ENCODE peak calls at places on chromosomes 4 and X, in seven cellular contexts. R is HepG2, W is HCT116, M is Panc1, K is H1, J is GM12878, D is K562. V is an unnamed sample.
A peak's percentile ranks its signal among the peaks of the same experiment; 100 is the strongest.

GRCh38 chr4:183220246-183220645 is 99.8 kb downstream of the CLDN22 start:
- DNase-seq in W (no peak), M (no peak), J (no peak), K (no peak), R (no peak), D (no peak), V (no peak)

GRCh38 chr4:22052076-22052475 is 103.5 kb upstream of the KCNIP4 start:
- DNase-seq in W (no peak), R (no peak), D (no peak), M (no peak), J (no peak), K (no peak), V (no peak)

GRCh38 chr4:133147365-133147821 is 1.7 kb upstream of the PCDH10 start:
- DNase-seq in R (no peak), M (no peak), J (no peak), W (no peak), K (no peak), D (no peak), V (no peak)

GRCh38 chr4:41505161-41505653 is 32.8 kb upstream of the LIMCH1 start:
- DNase-seq in D (no peak), W (no peak), K (no peak), M (no peak), R (no peak), J (no peak), V (peak; percentile 67)

GRCh38 chr4:81756973-81757372 is 285.3 kb upstream of the RASGEF1B start:
- DNase-seq in K (no peak), J (peak; percentile 8), W (no peak), R (no peak), D (peak; percentile 23), M (no peak), V (no peak)

GRCh38 chr4:156303708-156304107 is 350.0 kb upstream of the CTSO start:
- DNase-seq in M (no peak), K (no peak), W (no peak), D (no peak), R (no peak), J (no peak), V (no peak)

GRCh38 chrX:68307767-68308166 is 125.5 kb downstream of the OPHN1 start:
- DNase-seq in R (no peak), W (peak; percentile 12), D (no peak), J (no peak), M (no peak), K (no peak), V (no peak)

GRCh38 chrX:15530318-15530717 is 29.7 kb downstream of the BMX start:
- DNase-seq in D (peak; percentile 84), R (no peak), W (no peak), J (no peak), K (no peak), M (no peak), V (no peak)

GRCh38 chrX:1244164-1245076 is 24.2 kb upstream of the CSF2RA start:
- DNase-seq in W (no peak), D (peak; percentile 5), J (no peak), K (no peak), R (no peak), M (no peak), V (no peak)

GRCh38 chr4:2789801-2790582 is 2.9 kb upstream of the SH3BP2 start:
- DNase-seq in J (no peak), D (no peak), M (no peak), R (no peak), W (no peak), K (no peak), V (peak; percentile 41)

GRCh38 chrX:131763674-131764073 is 219.8 kb downstream of the OR13H1 start:
- DNase-seq in D (no peak), K (no peak), J (peak; percentile 95), R (no peak), W (no peak), M (peak; percentile 87), V (peak; percentile 29)

GRCh38 chr4:30642520-30642919 is 77.6 kb upstream of the PCDH7 start:
- DNase-seq in R (no peak), J (no peak), W (peak; percentile 18), K (no peak), M (no peak), D (no peak), V (no peak)

GRCh38 chr4:139489638-139490037 is 35.7 kb downstream of the RAB33B start:
- DNase-seq in W (no peak), D (no peak), M (no peak), K (no peak), J (no peak), R (no peak), V (no peak)

GRCh38 chr4:139488442-139488841 is 34.5 kb downstream of the RAB33B start:
- DNase-seq in D (no peak), R (no peak), J (no peak), K (no peak), W (no peak), M (no peak), V (no peak)

GRCh38 chr4:139493176-139493575 is 39.3 kb downstream of the RAB33B start:
- DNase-seq in J (no peak), W (no peak), D (no peak), R (no peak), M (no peak), K (no peak), V (no peak)

DNA sequence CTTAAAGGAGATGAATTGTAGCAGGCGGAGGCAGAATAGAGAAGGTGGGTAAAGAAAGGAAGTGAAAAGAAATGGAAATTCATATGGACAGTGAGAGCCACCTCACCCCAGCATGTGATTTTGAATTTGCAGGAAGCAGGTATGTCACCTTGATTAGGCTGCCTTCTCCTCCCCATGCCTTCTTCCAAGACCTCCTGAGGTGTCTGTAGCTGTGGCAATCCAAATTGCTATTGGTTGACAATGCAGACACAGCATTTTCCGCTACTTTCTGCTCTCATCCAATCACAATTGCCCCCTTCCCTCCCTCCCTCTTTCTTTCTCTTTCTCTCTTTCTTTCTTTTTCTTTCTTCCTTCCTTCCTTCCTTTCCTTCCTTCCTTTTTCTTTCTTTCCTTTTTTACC is 38.5 kb downstream of the RAB33B start:
- DNase-seq in W (no peak), K (no peak), J (no peak), M (no peak), R (no peak), D (no peak), V (no peak)
- TF ChIP-seq SIN3A in W (no peak), K (no peak), J (no peak), M (no peak), R (no peak), D (no peak), V (no peak)

GRCh38 chr4:158622251-158622650 is 49.4 kb downstream of the C4orf46 start:
- DNase-seq in R (no peak), W (no peak), K (no peak), J (no peak), D (no peak), M (no peak), V (no peak)

GRCh38 chr4:158624889-158625478 is 46.7 kb downstream of the C4orf46 start:
- DNase-seq in K (no peak), W (peak; percentile 58), M (peak; percentile 27), D (peak; percentile 65), J (peak; percentile 11), R (peak; percentile 53), V (peak; percentile 32)

GRCh38 chr4:158625544-158625943 is 46.1 kb downstream of the C4orf46 start:
- DNase-seq in R (no peak), K (no peak), J (no peak), W (no peak), M (no peak), D (no peak), V (no peak)

GRCh38 chr4:158621729-158622128 is 50.0 kb downstream of the C4orf46 start:
- DNase-seq in K (no peak), W (no peak), M (no peak), R (no peak), D (no peak), J (no peak), V (no peak)
- TF ChIP-seq SIN3A in K (no peak), W (no peak), M (no peak), R (no peak), D (no peak), J (no peak), V (no peak)

GRCh38 chrX:103513067-103513466 is 6.2 kb downstream of the RAB40A start:
- DNase-seq in M (no peak), R (peak; percentile 70), W (no peak), J (no peak), K (no peak), D (no peak), V (no peak)
- TF ChIP-seq SIN3A in M (no peak), R (no peak), W (no peak), J (no peak), K (no peak), D (no peak), V (no peak)

DNA sequence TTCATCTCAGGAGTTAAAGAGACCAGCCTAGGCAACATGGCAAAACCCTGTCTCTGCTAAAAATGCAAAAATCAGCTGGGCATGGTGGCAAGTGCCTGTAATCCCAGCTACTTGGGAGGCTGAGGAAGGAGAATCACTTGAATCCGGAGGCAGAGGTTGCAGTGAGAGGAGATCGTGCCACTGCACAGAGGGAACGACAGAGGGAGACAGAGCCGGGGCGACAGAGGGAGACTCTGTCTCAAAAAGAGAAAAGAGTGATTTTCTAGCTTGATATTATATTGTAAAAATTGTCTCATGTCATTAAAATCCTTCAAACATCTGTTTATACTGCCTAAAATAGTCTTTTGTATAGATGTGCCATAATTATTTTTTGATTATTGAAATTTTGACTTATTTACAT is 225.4 kb upstream of the AGA start:
- DNase-seq in R (no peak), D (peak; percentile 5), J (no peak), K (no peak), M (no peak), W (no peak), V (no peak)
- TF ChIP-seq SIN3A in R (no peak), D (no peak), J (no peak), K (no peak), M (no peak), W (no peak), V (no peak)

GRCh38 chr4:100574607-100575006 is 56.8 kb upstream of the EMCN start:
- DNase-seq in M (no peak), R (no peak), J (no peak), W (no peak), D (no peak), K (no peak), V (no peak)

GRCh38 chr4:100581337-100581736 is 63.5 kb upstream of the EMCN start:
- DNase-seq in K (no peak), R (no peak), J (no peak), D (no peak), M (no peak), W (peak; percentile 53), V (no peak)

GRCh38 chr4:100582146-100582545 is 64.3 kb upstream of the EMCN start:
- DNase-seq in D (no peak), M (no peak), K (no peak), J (no peak), R (no peak), W (no peak), V (no peak)

DNA sequence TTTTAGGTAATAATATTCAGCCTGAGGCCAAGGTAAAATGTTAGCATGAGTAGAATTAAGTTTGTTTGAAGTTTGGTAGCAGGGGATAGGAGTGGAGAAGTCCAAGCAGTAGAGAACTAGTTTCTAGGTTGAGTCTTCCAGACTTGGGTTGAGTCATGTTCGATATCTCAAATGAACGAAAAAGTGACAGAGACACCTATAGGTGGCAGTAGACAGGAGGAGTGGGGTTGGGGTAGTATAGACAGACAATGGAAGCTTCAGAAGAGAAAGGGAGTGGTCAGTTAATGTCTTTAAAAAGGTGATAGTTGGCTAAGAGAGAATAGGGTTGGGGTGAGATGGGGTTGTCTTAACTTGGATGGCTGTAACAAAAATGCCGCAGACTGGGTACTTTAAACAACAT is 58.7 kb upstream of the EMCN start:
- DNase-seq in R (peak; percentile 2), M (no peak), W (no peak), J (no peak), D (no peak), K (no peak), V (no peak)
- TF ChIP-seq SIN3A in R (no peak), M (no peak), W (no peak), J (no peak), D (no peak), K (no peak), V (no peak)

GRCh38 chr4:65046496-65047101 is 623.7 kb downstream of the EPHA5 start:
- DNase-seq in W (no peak), R (no peak), K (no peak), M (no peak), J (no peak), D (no peak), V (no peak)
- TF ChIP-seq SIN3A in W (no peak), R (no peak), K (no peak), M (no peak), J (no peak), D (no peak), V (no peak)